ENCODE peak calls at places on chromosome 18, in seven cellular contexts. N is fibroblast of lung; L is CD8-positive, alpha-beta memory T cell; J is H9; W is PC-3; M is AG04450; D is GM23338. A is an unnamed sample.

GRCh38 chr18:21063011-21063410 is 48.6 kb downstream of the ROCK1 start:
- DNase-seq in J (no peak), N (no peak), M (no peak), D (no peak), L (no peak), W (no peak), A (no peak)

GRCh38 chr18:63192885-63193349 is 126.7 kb downstream of the BCL2 start:
- DNase-seq in D (no peak), M (no peak), N (no peak), W (no peak), L (no peak), J (no peak), A (no peak)

GRCh38 chr18:38940863-38941531 is 1375.4 kb upstream of the CELF4 start:
- DNase-seq in N (peak), J (no peak), M (no peak), D (peak), L (peak), W (peak), A (peak)

GRCh38 chr18:70426818-70427217 is 138.0 kb downstream of the SOCS6 start:
- DNase-seq in W (no peak), M (no peak), L (no peak), N (no peak), D (no peak), J (no peak), A (no peak)

GRCh38 chr18:33156906-33157470 is 283.5 kb downstream of the CCDC178 start:
- DNase-seq in N (no peak), J (no peak), M (no peak), L (no peak), W (no peak), D (no peak), A (no peak)

GRCh38 chr18:62435435-62436031 is 87.3 kb upstream of the ZCCHC2 start:
- DNase-seq in N (no peak), W (no peak), D (no peak), L (no peak), M (no peak), J (no peak), A (no peak)

GRCh38 chr18:13028869-13029268 is 37.7 kb downstream of the CEP192 start:
- DNase-seq in M (no peak), W (no peak), J (no peak), N (no peak), D (no peak), L (no peak), A (no peak)

GRCh38 chr18:3447035-3447894 is 2.7 kb upstream of the TGIF1 start:
- DNase-seq in N (peak), L (no peak), W (peak), M (no peak), D (peak), J (peak), A (peak)

GRCh38 chr18:79427368-79428225 is 31.9 kb downstream of the NFATC1 start:
- DNase-seq in J (no peak), N (no peak), M (no peak), L (no peak), W (no peak), D (no peak), A (no peak)

GRCh38 chr18:52408800-52409302 is 68.9 kb downstream of the DCC start:
- DNase-seq in L (no peak), M (no peak), D (no peak), N (no peak), W (no peak), J (no peak), A (no peak)

GRCh38 chr18:9631814-9632496 is 17.6 kb upstream of the PPP4R1 start:
- DNase-seq in M (peak), J (no peak), N (peak), D (no peak), W (peak), L (no peak), A (peak)

GRCh38 chr18:45688113-45688512 is 35.9 kb upstream of the SLC14A1 start:
- DNase-seq in W (no peak), D (no peak), N (peak), M (no peak), J (no peak), L (no peak), A (peak)

GRCh38 chr18:59696311-59697235 is 650 bp downstream of the CCBE1 start:
- DNase-seq in L (no peak), J (peak), D (peak), W (peak), N (peak), M (no peak), A (peak)

GRCh38 chr18:48455555-48456478 is 46.6 kb upstream of the ZBTB7C start:
- DNase-seq in M (peak), W (peak), N (peak), L (peak), D (no peak), J (no peak), A (peak)

GRCh38 chr18:25074925-25075693 is 276.9 kb downstream of the ZNF521 start:
- DNase-seq in M (no peak), D (peak), N (no peak), L (no peak), J (no peak), W (no peak), A (no peak)

GRCh38 chr18:69948919-69949537 is 1.4 kb upstream of the CD226 start:
- DNase-seq in D (peak), M (no peak), N (peak), L (no peak), W (no peak), J (no peak), A (no peak)

GRCh38 chr18:55053976-55054375 is 94.7 kb upstream of the CCDC68 start:
- DNase-seq in M (no peak), J (no peak), W (no peak), N (peak), L (no peak), D (no peak), A (peak)

GRCh38 chr18:32804126-32804888 is 31.5 kb upstream of the KLHL14 start:
- DNase-seq in W (no peak), J (no peak), N (no peak), L (no peak), M (no peak), D (no peak), A (no peak)

GRCh38 chr18:34649072-34649471 is 61.0 kb upstream of the DTNA start:
- DNase-seq in W (no peak), L (no peak), N (peak), D (no peak), M (no peak), J (no peak), A (peak)

GRCh38 chr18:14945984-14946383 is 198.0 kb downstream of the ANKRD30B start:
- DNase-seq in N (no peak), D (no peak), M (no peak), J (no peak), L (no peak), W (no peak), A (peak)

GRCh38 chr18:57205641-57206040 is 58.8 kb downstream of the BOD1L2 start:
- DNase-seq in D (no peak), W (no peak), M (no peak), J (no peak), L (no peak), N (no peak), A (no peak)

GRCh38 chr18:41666251-41666650 is 288.8 kb upstream of the PIK3C3 start:
- DNase-seq in L (no peak), W (peak), J (no peak), D (no peak), M (no peak), N (no peak), A (no peak)

GRCh38 chr18:41655074-41655473 is 300.0 kb upstream of the PIK3C3 start:
- DNase-seq in J (no peak), L (no peak), D (no peak), N (no peak), M (no peak), W (no peak), A (no peak)

GRCh38 chr18:41657189-41657588 is 297.8 kb upstream of the PIK3C3 start:
- DNase-seq in D (no peak), L (no peak), M (no peak), N (no peak), W (no peak), J (no peak), A (no peak)

GRCh38 chr18:41665210-41665609 is 289.8 kb upstream of the PIK3C3 start:
- DNase-seq in M (no peak), D (no peak), N (no peak), W (no peak), L (no peak), J (no peak), A (no peak)

GRCh38 chr18:41660654-41661053 is 294.4 kb upstream of the PIK3C3 start:
- DNase-seq in D (no peak), M (no peak), L (no peak), J (no peak), N (no peak), W (peak), A (no peak)
- H3K27ac ChIP-seq in D (no peak), M (no peak), L (no peak), J (no peak), N (no peak), W (no peak), A (no peak)

DNA sequence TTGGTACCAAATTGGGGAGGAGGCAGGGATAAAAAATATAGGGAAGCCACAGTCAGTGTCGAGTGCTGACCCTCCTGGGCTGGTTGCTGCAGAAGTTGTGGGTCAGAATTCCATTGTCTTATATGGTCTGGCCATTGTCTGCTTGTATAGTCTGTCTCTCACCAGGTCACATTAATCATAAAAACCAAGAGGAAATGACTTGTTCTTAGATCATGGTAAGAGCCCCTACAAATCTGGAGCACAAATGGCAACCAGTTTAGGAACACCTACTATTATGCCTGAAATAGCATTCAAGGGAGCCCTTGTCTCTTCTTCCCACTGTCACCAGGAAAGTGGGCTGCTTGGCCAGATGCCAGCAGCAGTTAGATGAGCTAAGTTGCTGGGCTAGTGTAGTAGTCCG is 119.7 kb upstream of the RMP24 start:
- DNase-seq in L (no peak), W (no peak), J (no peak), D (no peak), M (no peak), N (no peak), A (no peak)
- H3K27ac ChIP-seq in L (no peak), W (no peak), J (peak), D (peak), M (no peak), N (no peak), A (no peak)

GRCh38 chr18:58391113-58391892 is 237.6 kb downstream of the ALPK2 start:
- DNase-seq in W (no peak), J (peak), N (peak), D (no peak), M (no peak), L (no peak), A (no peak)
- H3K27ac ChIP-seq in W (no peak), J (no peak), N (no peak), D (peak), M (no peak), L (no peak), A (no peak)

GRCh38 chr18:7789853-7790552 is 222.9 kb downstream of the PTPRM start:
- DNase-seq in D (peak), M (peak), N (peak), W (peak), L (no peak), J (peak), A (peak)
- H3K27ac ChIP-seq in D (peak), M (no peak), N (no peak), W (no peak), L (no peak), J (no peak), A (no peak)

A was measured in GM23248.